ENCODE peak calls at places on chromosomes 4 and X, in four cellular contexts. A is mesenchymal stem cell; Y is tibial nerve; C is CD8-positive, alpha-beta T cell. L is an unnamed sample.

GRCh38 chr4:25697516-25697915 is 41.9 kb downstream of the SLC34A2 start:
- DNase-seq in A (no peak), Y (no peak), C (no peak), L (no peak)

GRCh38 chrX:39158801-39159657 is 357.8 kb downstream of the MID1IP1 start:
- DNase-seq in A (peak; percentile 95), Y (no peak), C (no peak), L (no peak)

GRCh38 chrX:153924149-153924861 is 1.8 kb downstream of the ARHGAP4 start:
- DNase-seq in A (peak; percentile 61), Y (no peak), C (peak; percentile 48), L (no peak)

GRCh38 chrX:82756272-82756671 is 751.8 kb upstream of the POU3F4 start:
- DNase-seq in A (no peak), Y (no peak), C (no peak), L (no peak)

GRCh38 chr4:74997942-74998341 is 65.0 kb downstream of the PARM1 start:
- DNase-seq in A (no peak), Y (no peak), C (no peak), L (no peak)

GRCh38 chrX:123962006-123962485 is 540 bp downstream of the STAG2 start:
- DNase-seq in A (no peak), Y (no peak), C (no peak), L (no peak)

GRCh38 chrX:69428216-69428615 is 75.9 kb upstream of the NALF2 start:
- DNase-seq in A (no peak), Y (no peak), C (no peak), L (no peak)

GRCh38 chrX:104309169-104309568 is 54.4 kb upstream of the ESX1 start:
- DNase-seq in A (no peak), Y (no peak), C (no peak), L (no peak)

GRCh38 chr4:82797591-82798081 is 960 bp downstream of the SCD5 start:
- DNase-seq in A (peak; percentile 59), Y (no peak), C (no peak), L (no peak)

GRCh38 chrX:155027509-155028066 is 944 bp downstream of the FUNDC2 start:
- DNase-seq in A (peak; percentile 88), Y (peak; percentile 45), C (peak; percentile 10), L (no peak)

GRCh38 chr4:70158576-70158975 is 4.5 kb downstream of the PRR27 start:
- DNase-seq in A (no peak), Y (no peak), C (no peak), L (no peak)

GRCh38 chr4:15996773-15997172 is 33.8 kb upstream of the FGFBP2 start:
- DNase-seq in A (peak; percentile 10), Y (no peak), C (no peak), L (no peak)

GRCh38 chrX:26557691-26558321 is 341.8 kb downstream of the MAGEB5 start:
- DNase-seq in A (no peak), Y (no peak), C (no peak), L (no peak)

GRCh38 chr4:151486166-151486565 is 77.2 kb downstream of the FHIP1A start:
- DNase-seq in A (peak; percentile 20), Y (no peak), C (no peak), L (no peak)

GRCh38 chrX:111264397-111264796 is 5.9 kb downstream of the CAPN6 start:
- DNase-seq in A (no peak), Y (no peak), C (no peak), L (no peak)

GRCh38 chr4:60683357-60683756 is 516.8 kb upstream of the ADGRL3 start:
- DNase-seq in A (peak; percentile 66), Y (no peak), C (no peak), L (no peak)

GRCh38 chrX:53073115-53073581 is 9.0 kb upstream of the TSPYL2 start:
- DNase-seq in A (no peak), Y (no peak), C (no peak), L (no peak)

GRCh38 chr4:157741642-157742041 is 431.2 kb downstream of the GASK1B start:
- DNase-seq in A (no peak), Y (no peak), C (no peak), L (no peak)

GRCh38 chr4:168794881-168795280 is 215.2 kb downstream of the CBR4 start:
- DNase-seq in A (peak; percentile 55), Y (no peak), C (no peak), L (no peak)

GRCh38 chr4:113637823-113638691 is 123.5 kb downstream of the CAMK2D start:
- DNase-seq in A (no peak), Y (no peak), C (no peak), L (no peak)

GRCh38 chr4:169314906-169315305 is 44.1 kb upstream of the SH3RF1 start:
- DNase-seq in A (peak; percentile 47), Y (peak; percentile 29), C (no peak), L (no peak)

GRCh38 chr4:57575465-57575864 is 465.3 kb upstream of the IGFBP7 start:
- DNase-seq in A (no peak), Y (no peak), C (no peak), L (no peak)

DNA sequence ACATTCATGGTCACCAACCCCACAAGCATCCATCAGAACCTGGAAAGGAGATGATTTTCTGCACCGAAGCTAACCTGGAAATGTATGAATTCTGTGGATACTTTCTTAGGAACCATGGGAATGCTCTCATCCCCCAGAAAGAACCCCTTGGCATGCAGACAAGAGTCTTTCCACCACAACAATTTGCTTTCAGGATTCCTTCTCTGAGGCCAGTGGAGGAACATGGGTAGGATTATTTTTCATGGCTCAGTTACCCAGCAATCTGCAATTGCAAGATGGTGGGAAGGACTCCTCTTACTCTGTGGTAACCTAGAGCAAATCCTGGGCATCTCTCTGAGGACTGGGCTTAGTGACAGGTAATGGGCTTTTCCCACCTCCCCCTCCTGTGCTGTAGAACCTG is 131.9 kb upstream of the MSX1 start:
- DNase-seq in A (no peak), Y (no peak), C (no peak), L (no peak)
- H3K9me3 ChIP-seq in A (peaks cover 36% of the 10 kb centered on the region), Y (no peaks in the 10 kb centered on the region), C (peaks cover 5% of the 10 kb centered on the region), L (peaks cover 8% of the 10 kb centered on the region)

GRCh38 chrX:102745513-102746133 is 25.1 kb downstream of the GPRASP3 start:
- DNase-seq in A (peak; percentile 4), Y (no peak), C (no peak), L (no peak)
- H3K27ac ChIP-seq in A (no peak overlapping the region), Y (no peak overlapping the region), C (no peak overlapping the region), L (no peak overlapping the region)

GRCh38 chr4:760616-761015 is 55.0 kb downstream of the PCGF3 start:
- DNase-seq in A (no peak), Y (no peak), C (no peak), L (no peak)
- H3K36me3 ChIP-seq in A (peaks cover 63% of the 10 kb centered on the region), Y (peaks cover 4% of the 10 kb centered on the region), C (peaks cover 4% of the 10 kb centered on the region), L (peaks cover 51% of the 10 kb centered on the region)

DNA sequence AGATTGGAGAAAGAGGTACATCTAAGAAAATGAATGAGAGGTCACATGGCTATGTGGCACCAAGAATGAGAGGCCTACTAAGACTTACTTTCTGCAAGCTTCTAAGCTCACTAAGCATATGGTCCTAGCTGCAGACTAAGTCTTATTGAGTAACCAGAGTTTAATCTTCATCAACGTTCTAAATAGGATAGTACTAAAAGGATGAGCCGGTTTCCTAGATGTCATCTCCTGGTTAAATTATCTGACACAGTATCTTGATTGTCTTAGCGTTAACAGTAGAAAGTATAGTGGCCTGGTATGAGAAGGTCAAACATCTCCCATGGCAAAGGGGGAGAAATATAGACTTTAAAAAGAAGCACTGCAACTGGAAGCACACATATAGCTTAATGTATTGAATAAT is 448.1 kb downstream of the PDGFC start:
- DNase-seq in A (no peak), Y (no peak), C (no peak), L (no peak)
- H3K9me3 ChIP-seq in A (no peaks in the 10 kb centered on the region), Y (no peaks in the 10 kb centered on the region), C (no peaks in the 10 kb centered on the region), L (no peaks in the 10 kb centered on the region)

DNA sequence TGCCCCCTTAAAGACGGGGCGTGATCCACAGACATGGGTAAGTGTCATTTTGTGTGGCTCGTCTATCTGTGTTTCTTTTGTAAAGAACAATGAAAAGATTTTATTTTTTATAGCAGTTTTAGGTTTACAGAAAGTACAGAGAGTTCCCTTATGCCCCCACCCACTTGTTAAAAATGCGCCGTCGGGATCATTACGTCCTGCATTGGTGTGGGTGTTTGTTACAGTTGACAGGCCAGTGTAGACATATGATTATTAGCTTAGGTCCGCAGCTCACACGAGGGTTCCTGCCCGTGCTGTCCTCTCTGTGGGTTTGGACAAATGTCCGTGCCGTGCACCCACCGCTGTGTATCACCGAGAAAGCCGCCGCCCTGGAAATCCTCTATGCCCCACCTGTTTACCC is 50.5 kb downstream of the RGS12 start:
- DNase-seq in A (no peak), Y (no peak), C (peak; percentile 5), L (no peak)
- H3K27ac ChIP-seq in A (no peak overlapping the region), Y (no peak overlapping the region), C (no peak overlapping the region), L (no peak overlapping the region)

GRCh38 chr4:48255959-48256342 is 13.7 kb downstream of the TEC start:
- DNase-seq in A (no peak), Y (no peak), C (no peak), L (no peak)
- H3K36me3 ChIP-seq in A (no peaks in the 10 kb centered on the region), Y (no peaks in the 10 kb centered on the region), C (no peaks in the 10 kb centered on the region), L (no peaks in the 10 kb centered on the region)

GRCh38 chr4:87410157-87410556 is 12.2 kb upstream of the NUDT9 start:
- DNase-seq in A (peak; percentile 72), Y (no peak), C (no peak), L (no peak)

GRCh38 chr4:87409420-87409939 is 12.9 kb upstream of the NUDT9 start:
- DNase-seq in A (no peak), Y (no peak), C (no peak), L (no peak)

GRCh38 chr4:87406462-87406861 is 15.5 kb upstream of the HSD17B11 start:
- DNase-seq in A (no peak), Y (no peak), C (no peak), L (no peak)

GRCh38 chr4:87414806-87415205 is 7.6 kb upstream of the NUDT9 start:
- DNase-seq in A (no peak), Y (no peak), C (no peak), L (no peak)

DNA sequence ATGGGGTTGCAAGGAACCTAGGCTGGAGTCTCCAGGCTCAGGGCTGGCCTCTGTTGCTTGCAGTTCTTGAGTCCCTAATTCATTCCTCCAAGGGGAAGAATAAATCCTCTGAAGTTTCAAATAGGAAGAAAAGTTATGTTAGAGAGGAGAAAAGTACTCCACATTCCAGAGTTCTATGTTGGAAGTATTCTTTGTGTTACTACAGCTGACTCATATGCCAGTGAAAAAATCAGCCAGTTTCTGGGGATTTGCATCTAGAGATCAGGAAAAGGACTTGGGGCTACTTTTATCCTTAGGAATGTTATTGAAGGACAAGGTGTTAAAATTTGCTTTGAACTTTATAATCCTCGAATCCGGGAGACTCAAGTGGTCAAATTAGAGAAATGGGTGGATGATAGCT is 11.7 kb upstream of the NUDT9 start:
- DNase-seq in A (peak; percentile 53), Y (no peak), C (no peak), L (no peak)
- H3K9me3 ChIP-seq in A (no peaks in the 10 kb centered on the region), Y (no peaks in the 10 kb centered on the region), C (no peaks in the 10 kb centered on the region), L (no peaks in the 10 kb centered on the region)

GRCh38 chr4:103008875-103009729 is 10.4 kb downstream of the SLC9B1 start:
- DNase-seq in A (peak; percentile 78), Y (peak; percentile 62), C (no peak), L (no peak)

GRCh38 chr4:103010827-103011226 is 8.7 kb downstream of the SLC9B1 start:
- DNase-seq in A (no peak), Y (no peak), C (no peak), L (no peak)

GRCh38 chr4:103012085-103012484 is 7.4 kb downstream of the SLC9B1 start:
- DNase-seq in A (peak; percentile 45), Y (peak; percentile 37), C (no peak), L (no peak)

GRCh38 chr4:103012594-103012993 is 6.9 kb downstream of the SLC9B1 start:
- DNase-seq in A (no peak), Y (no peak), C (no peak), L (no peak)

GRCh38 chr4:103011378-103012025 is 8.0 kb downstream of the SLC9B1 start:
- DNase-seq in A (peak; percentile 4), Y (no peak), C (no peak), L (no peak)
- H3K27ac ChIP-seq in A (no peak overlapping the region), Y (peak overlapping the region; percentile 54), C (no peak overlapping the region), L (peak overlapping the region; percentile 49)